ENCODE peak calls at places on chromosomes 6 and 20, in four cellular contexts. One of them, this sample, is unnamed.
A peak's percentile ranks its signal among the peaks of the same experiment; 100 is the strongest.

GRCh38 chr20:33137195-33137594 is 30.8 kb upstream of the BPIFA2 start:
- DNase-seq in GM23338: no peak
- DNase-seq in GM23248: no peak
- DNase-seq in SK-N-SH: no peak
- DNase-seq in this sample: no peak

GRCh38 chr20:36462440-36463211 is 78.7 kb upstream of the MYL9 start:
- DNase-seq in GM23248: peak; percentile 76
- DNase-seq in GM23338: peak; percentile 54
- DNase-seq in SK-N-SH: peak; percentile 59
- DNase-seq in this sample: peak; percentile 51

GRCh38 chr6:17015551-17016381 is 86.1 kb upstream of the STMND1 start:
- DNase-seq in SK-N-SH: no peak
- DNase-seq in GM23248: no peak
- DNase-seq in GM23338: peak; percentile 67
- DNase-seq in this sample: no peak

GRCh38 chr6:35477028-35477427 is 8.8 kb downstream of the RPL10A start:
- DNase-seq in GM23338: no peak
- DNase-seq in GM23248: no peak
- DNase-seq in SK-N-SH: no peak
- DNase-seq in this sample: no peak

GRCh38 chr6:139970591-139970991 is 596.1 kb upstream of the CITED2 start:
- DNase-seq in SK-N-SH: no peak
- DNase-seq in GM23248: peak; percentile 39
- DNase-seq in GM23338: no peak
- DNase-seq in this sample: no peak

GRCh38 chr6:13870185-13870584 is 54.6 kb upstream of the RNF182 start:
- DNase-seq in GM23338: no peak
- DNase-seq in SK-N-SH: no peak
- DNase-seq in GM23248: peak; percentile 11
- DNase-seq in this sample: no peak

GRCh38 chr6:68718379-68719073 is 83.4 kb downstream of the ADGRB3 start:
- DNase-seq in GM23248: peak; percentile 24
- DNase-seq in SK-N-SH: no peak
- DNase-seq in GM23338: no peak
- DNase-seq in this sample: no peak

GRCh38 chr6:73389854-73390253 is 4.8 kb upstream of the DDX43 start:
- DNase-seq in GM23338: peak; percentile 67
- DNase-seq in GM23248: no peak
- DNase-seq in SK-N-SH: no peak
- DNase-seq in this sample: no peak

GRCh38 chr6:94389218-94389617 is 969.9 kb upstream of the EPHA7 start:
- DNase-seq in SK-N-SH: no peak
- DNase-seq in GM23338: no peak
- DNase-seq in GM23248: no peak
- DNase-seq in this sample: no peak

GRCh38 chr20:53865905-53866786 is 204.2 kb downstream of the BCAS1 start:
- DNase-seq in SK-N-SH: peak; percentile 19
- DNase-seq in GM23338: peak; percentile 67
- DNase-seq in GM23248: peak; percentile 65
- DNase-seq in this sample: peak; percentile 76

GRCh38 chr6:111710911-111711310 is 105.2 kb upstream of the TRAF3IP2 start:
- DNase-seq in SK-N-SH: no peak
- DNase-seq in GM23338: no peak
- DNase-seq in GM23248: no peak
- DNase-seq in this sample: no peak

GRCh38 chr6:125802943-125803377 is 12.2 kb downstream of the NCOA7 start:
- DNase-seq in GM23248: no peak
- DNase-seq in GM23338: no peak
- DNase-seq in SK-N-SH: no peak
- DNase-seq in this sample: no peak

GRCh38 chr20:12594410-12595130 is 414.2 kb upstream of the SPTLC3 start:
- DNase-seq in GM23338: peak; percentile 53
- DNase-seq in SK-N-SH: peak; percentile 7
- DNase-seq in GM23248: no peak
- DNase-seq in this sample: no peak

GRCh38 chr20:49559411-49560081 is 8.4 kb downstream of the PTGIS start:
- DNase-seq in GM23248: peak; percentile 96
- DNase-seq in GM23338: no peak
- DNase-seq in SK-N-SH: no peak
- DNase-seq in this sample: no peak

GRCh38 chr20:57375652-57376230 is 15.5 kb upstream of the RBM38 start:
- DNase-seq in SK-N-SH: no peak
- DNase-seq in GM23338: no peak
- DNase-seq in GM23248: no peak
- DNase-seq in this sample: no peak

GRCh38 chr6:169722362-169723199 is 1.7 kb downstream of the PHF10 start:
- DNase-seq in GM23338: peak; percentile 66
- DNase-seq in SK-N-SH: peak; percentile 47
- DNase-seq in GM23248: peak; percentile 82
- DNase-seq in this sample: peak; percentile 68

GRCh38 chr6:25254671-25255070 is 24.5 kb upstream of the CARMIL1 start:
- DNase-seq in GM23248: no peak
- DNase-seq in SK-N-SH: no peak
- DNase-seq in GM23338: no peak
- DNase-seq in this sample: no peak

GRCh38 chr6:52522655-52523054 is 54.2 kb downstream of the TRAM2 start:
- DNase-seq in SK-N-SH: no peak
- DNase-seq in GM23338: no peak
- DNase-seq in GM23248: peak; percentile 57
- DNase-seq in this sample: no peak

GRCh38 chr6:145899915-145900569 is 64.1 kb downstream of the SHPRH start:
- DNase-seq in GM23248: no peak
- DNase-seq in GM23338: no peak
- DNase-seq in SK-N-SH: no peak
- DNase-seq in this sample: no peak

GRCh38 chr6:116370717-116371383 is at the start of gene DSE:
- DNase-seq in GM23248: peak; percentile 90
- DNase-seq in GM23338: peak; percentile 95
- DNase-seq in SK-N-SH: peak; percentile 79
- DNase-seq in this sample: peak; percentile 89

GRCh38 chr6:51559059-51559458 is 528.4 kb downstream of the PKHD1 start:
- DNase-seq in GM23248: no peak
- DNase-seq in GM23338: peak; percentile 44
- DNase-seq in SK-N-SH: no peak
- DNase-seq in this sample: no peak

GRCh38 chr20:6882911-6883310 is 115.4 kb downstream of the BMP2 start:
- DNase-seq in SK-N-SH: no peak
- DNase-seq in GM23338: no peak
- DNase-seq in GM23248: peak; percentile 4
- DNase-seq in this sample: no peak

GRCh38 chr20:32968833-32969241 is 35.4 kb downstream of the SUN5 start:
- DNase-seq in GM23248: peak; percentile 37
- DNase-seq in GM23338: no peak
- DNase-seq in SK-N-SH: no peak
- DNase-seq in this sample: no peak

GRCh38 chr6:169495601-169496000 is 206.2 kb downstream of the WDR27 start:
- DNase-seq in GM23248: peak; percentile 69
- DNase-seq in GM23338: no peak
- DNase-seq in SK-N-SH: no peak
- DNase-seq in this sample: no peak

GRCh38 chr20:17961600-17961965 is 7.0 kb downstream of the SNX5 start:
- DNase-seq in SK-N-SH: no peak
- DNase-seq in GM23248: peak; percentile 71
- DNase-seq in GM23338: no peak
- DNase-seq in this sample: no peak

GRCh38 chr20:17964632-17965031 is 4.0 kb downstream of the SNX5 start:
- DNase-seq in GM23338: no peak
- DNase-seq in GM23248: no peak
- DNase-seq in SK-N-SH: no peak
- DNase-seq in this sample: no peak

GRCh38 chr20:17965042-17965697 is 3.4 kb downstream of the SNX5 start:
- DNase-seq in GM23248: no peak
- DNase-seq in SK-N-SH: no peak
- DNase-seq in GM23338: peak; percentile 17
- DNase-seq in this sample: no peak

GRCh38 chr20:17963114-17963897 is 5.3 kb downstream of the SNX5 start:
- DNase-seq in GM23248: no peak
- DNase-seq in SK-N-SH: no peak
- DNase-seq in GM23338: no peak
- DNase-seq in this sample: no peak

GRCh38 chr20:17964073-17964472 is 4.5 kb downstream of the SNX5 start:
- DNase-seq in SK-N-SH: no peak
- DNase-seq in GM23338: no peak
- DNase-seq in GM23248: no peak
- DNase-seq in this sample: no peak
- H3F3A ChIP-seq in SK-N-SH: peaks cover 4% of the 10 kb centered on the region
- H3F3A ChIP-seq in GM23338: peaks cover 3% of the 10 kb centered on the region
- H3F3A ChIP-seq in GM23248: peaks cover 64% of the 10 kb centered on the region
- H3F3A ChIP-seq in this sample: peaks cover 40% of the 10 kb centered on the region

DNA sequence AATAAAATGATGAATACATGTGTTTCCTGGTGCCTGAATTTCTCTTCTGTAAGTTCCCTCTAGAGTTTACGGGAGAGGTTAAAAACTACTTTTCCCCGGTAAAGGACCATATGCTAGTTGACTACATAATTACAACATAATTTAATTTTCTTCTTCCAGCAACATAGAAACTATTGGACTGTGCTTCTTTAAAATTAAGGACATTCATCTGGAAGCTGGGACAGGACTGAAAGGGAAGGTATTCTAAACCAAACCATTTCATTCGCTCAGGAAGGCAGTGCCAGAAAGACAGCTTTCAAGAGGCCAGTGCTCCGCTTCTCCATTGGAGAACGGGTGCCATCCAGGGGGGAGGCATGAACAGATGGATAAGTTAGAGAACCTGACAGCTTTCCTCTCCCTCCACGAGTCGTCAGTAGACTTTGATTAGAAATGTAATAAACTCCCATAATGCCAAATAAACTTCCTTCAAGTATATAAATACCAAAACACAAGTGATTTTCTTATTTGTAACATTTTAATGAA is 458.0 kb upstream of the SOX4 start:
- DNase-seq in SK-N-SH: no peak
- DNase-seq in GM23248: no peak
- DNase-seq in GM23338: no peak
- DNase-seq in this sample: no peak
- H3K4me3 ChIP-seq in SK-N-SH: no peak overlapping the region
- H3K4me3 ChIP-seq in GM23248: no peak overlapping the region
- H3K4me3 ChIP-seq in GM23338: no peak overlapping the region
- H3K4me3 ChIP-seq in this sample: no peak overlapping the region

DNA sequence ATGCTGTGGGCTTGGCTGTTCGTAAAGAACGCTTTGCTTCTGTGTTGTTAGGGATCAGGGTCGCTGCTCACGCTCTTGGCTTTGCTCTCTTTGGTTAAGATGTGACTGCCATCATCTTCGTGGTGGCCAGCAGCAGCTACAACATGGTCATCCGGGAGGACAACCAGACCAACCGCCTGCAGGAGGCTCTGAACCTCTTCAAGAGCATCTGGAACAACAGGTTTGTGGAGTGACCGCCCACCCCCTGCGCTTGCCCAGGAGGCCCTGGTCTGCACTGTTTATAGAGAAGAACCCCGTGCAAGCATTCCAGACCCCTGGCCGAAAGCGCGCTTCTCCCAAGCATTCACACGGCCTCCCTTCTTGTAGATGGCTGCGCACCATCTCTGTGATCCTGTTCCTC is 57.1 kb downstream of the GNAS start:
- DNase-seq in GM23248: no peak
- DNase-seq in GM23338: no peak
- DNase-seq in SK-N-SH: no peak
- DNase-seq in this sample: no peak
- H3F3A ChIP-seq in GM23248: peaks cover 63% of the 10 kb centered on the region
- H3F3A ChIP-seq in GM23338: peaks cover 31% of the 10 kb centered on the region
- H3F3A ChIP-seq in SK-N-SH: peaks cover 85% of the 10 kb centered on the region
- H3F3A ChIP-seq in this sample: peaks cover 64% of the 10 kb centered on the region

DNA sequence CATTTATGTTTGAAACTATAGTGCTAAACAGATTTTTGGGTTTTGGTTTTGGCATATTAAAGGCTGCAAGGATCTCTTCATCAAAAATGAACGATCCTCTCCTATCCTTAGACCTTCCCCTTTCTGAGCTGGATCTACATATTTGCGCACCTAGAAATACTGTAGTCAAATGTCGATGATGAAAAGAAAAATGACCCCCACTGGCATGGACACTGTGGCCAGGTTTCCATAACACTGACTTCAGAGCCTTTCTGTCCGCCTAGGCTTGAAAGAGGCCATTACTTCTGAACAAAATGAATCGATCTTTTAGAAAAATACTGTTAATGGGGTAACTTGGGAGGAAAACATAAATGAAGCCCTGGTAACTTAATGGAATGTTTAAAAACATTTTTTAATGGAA is 5.7 kb downstream of the FLRT3 start:
- DNase-seq in GM23338: no peak
- DNase-seq in GM23248: no peak
- DNase-seq in SK-N-SH: no peak
- DNase-seq in this sample: no peak
- H3K4me3 ChIP-seq in GM23338: no peak overlapping the region
- H3K4me3 ChIP-seq in GM23248: no peak overlapping the region
- H3K4me3 ChIP-seq in SK-N-SH: no peak overlapping the region
- H3K4me3 ChIP-seq in this sample: peak overlapping the region; percentile 67

DNA sequence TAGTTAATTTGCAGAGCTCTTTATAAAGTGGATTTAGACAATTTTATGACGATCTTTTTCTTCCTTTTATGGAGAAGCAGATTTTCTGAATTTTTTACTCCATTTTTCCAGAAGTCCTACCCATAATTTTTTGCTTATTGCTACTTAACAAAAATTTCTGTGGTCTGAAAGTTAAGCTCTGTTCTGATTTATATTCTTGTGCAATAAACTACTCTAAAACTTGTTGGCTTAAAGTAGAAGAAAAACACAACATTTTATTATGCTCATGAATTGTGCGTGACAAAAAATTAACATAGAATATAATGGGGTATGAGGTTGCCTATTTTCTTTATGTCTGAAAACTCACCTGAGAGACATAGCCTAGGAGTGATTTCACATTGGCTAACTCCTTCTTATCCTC is 2.6 kb downstream of the DEFB113 start:
- DNase-seq in SK-N-SH: no peak
- DNase-seq in GM23338: no peak
- DNase-seq in GM23248: no peak
- DNase-seq in this sample: no peak
- H3F3A ChIP-seq in SK-N-SH: no peaks in the 10 kb centered on the region
- H3F3A ChIP-seq in GM23338: no peaks in the 10 kb centered on the region
- H3F3A ChIP-seq in GM23248: no peaks in the 10 kb centered on the region
- H3F3A ChIP-seq in this sample: no peaks in the 10 kb centered on the region

DNA sequence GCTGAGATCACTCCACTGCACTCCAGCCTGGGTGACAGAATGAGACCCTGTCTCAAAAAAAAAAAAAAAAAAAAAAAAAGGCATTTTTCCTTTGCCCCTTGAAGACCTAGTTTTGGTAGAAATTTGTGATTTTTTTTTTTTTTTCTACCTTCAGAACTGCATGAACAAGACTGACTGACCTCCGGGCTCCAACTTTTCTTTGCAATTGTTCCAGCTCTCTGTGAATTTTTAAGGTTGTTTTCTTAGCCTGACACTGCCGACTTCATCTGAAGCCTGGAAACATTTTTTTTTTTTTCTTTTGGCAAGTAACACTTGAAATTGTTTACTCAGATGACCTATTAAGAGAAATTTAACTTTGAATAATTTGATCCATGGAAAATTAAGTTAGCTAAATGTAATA is 73.0 kb downstream of the SLC24A3 start:
- DNase-seq in SK-N-SH: no peak
- DNase-seq in GM23248: no peak
- DNase-seq in GM23338: no peak
- DNase-seq in this sample: no peak
- H3K4me3 ChIP-seq in SK-N-SH: no peak overlapping the region
- H3K4me3 ChIP-seq in GM23248: no peak overlapping the region
- H3K4me3 ChIP-seq in GM23338: no peak overlapping the region
- H3K4me3 ChIP-seq in this sample: no peak overlapping the region

GRCh38 chr6:56865081-56865875 is 89.6 kb upstream of the BEND6 start:
- DNase-seq in SK-N-SH: no peak
- DNase-seq in GM23248: no peak
- DNase-seq in GM23338: no peak
- DNase-seq in this sample: no peak
- H3F3A ChIP-seq in SK-N-SH: peaks cover 46% of the 10 kb centered on the region
- H3F3A ChIP-seq in GM23248: peaks cover 57% of the 10 kb centered on the region
- H3F3A ChIP-seq in GM23338: no peaks in the 10 kb centered on the region
- H3F3A ChIP-seq in this sample: peaks cover 15% of the 10 kb centered on the region

This sample was measured in neural progenitor cell.